ENCODE peak calls at places on chromosomes 2 and 18, in six cellular contexts. One of them, this sample, is unnamed.

GRCh38 chr2:149716687-149717086 is 129.1 kb upstream of the MMADHC start:
- DNase-seq in HepG2: no peak
- DNase-seq in HCT116: no peak
- DNase-seq in GM12878: no peak
- DNase-seq in SK-N-SH: no peak
- DNase-seq in H1: no peak
- DNase-seq in this sample: peak; percentile 2

GRCh38 chr18:45733535-45733934 is 9.6 kb downstream of the SLC14A1 start:
- DNase-seq in GM12878: no peak
- DNase-seq in HCT116: no peak
- DNase-seq in H1: peak; percentile 67
- DNase-seq in HepG2: no peak
- DNase-seq in SK-N-SH: no peak
- DNase-seq in this sample: no peak

GRCh38 chr18:21597616-21598015 is 2.9 kb downstream of the ESCO1 start:
- DNase-seq in GM12878: no peak
- DNase-seq in SK-N-SH: no peak
- DNase-seq in H1: no peak
- DNase-seq in HCT116: no peak
- DNase-seq in HepG2: no peak
- DNase-seq in this sample: no peak

GRCh38 chr2:41856946-41857345 is 190.9 kb upstream of the PKDCC start:
- DNase-seq in HepG2: no peak
- DNase-seq in HCT116: no peak
- DNase-seq in SK-N-SH: no peak
- DNase-seq in H1: no peak
- DNase-seq in GM12878: no peak
- DNase-seq in this sample: no peak

GRCh38 chr2:157059036-157059435 is 198.5 kb upstream of the GALNT5 start:
- DNase-seq in GM12878: no peak
- DNase-seq in HepG2: no peak
- DNase-seq in HCT116: no peak
- DNase-seq in H1: no peak
- DNase-seq in SK-N-SH: no peak
- DNase-seq in this sample: no peak

GRCh38 chr2:1010373-1011017 is 59.8 kb downstream of the SNTG2 start:
- DNase-seq in GM12878: no peak
- DNase-seq in H1: no peak
- DNase-seq in HepG2: no peak
- DNase-seq in SK-N-SH: peak; percentile 67
- DNase-seq in HCT116: no peak
- DNase-seq in this sample: no peak

GRCh38 chr18:35024965-35025364 is 16.2 kb upstream of the MAPRE2 start:
- DNase-seq in SK-N-SH: no peak
- DNase-seq in HepG2: peak; percentile 13
- DNase-seq in GM12878: no peak
- DNase-seq in HCT116: no peak
- DNase-seq in H1: no peak
- DNase-seq in this sample: peak; percentile 3

GRCh38 chr2:17104454-17104853 is 413.8 kb downstream of the RAD51AP2 start:
- DNase-seq in H1: no peak
- DNase-seq in GM12878: no peak
- DNase-seq in HCT116: no peak
- DNase-seq in HepG2: no peak
- DNase-seq in SK-N-SH: no peak
- DNase-seq in this sample: no peak

GRCh38 chr18:62437520-62438329 is 85.1 kb upstream of the ZCCHC2 start:
- DNase-seq in HCT116: no peak
- DNase-seq in GM12878: no peak
- DNase-seq in SK-N-SH: peak; percentile 39
- DNase-seq in HepG2: no peak
- DNase-seq in H1: no peak
- DNase-seq in this sample: no peak

GRCh38 chr2:240389302-240389805 is 46.1 kb upstream of the GPC1 start:
- DNase-seq in H1: no peak
- DNase-seq in HCT116: no peak
- DNase-seq in GM12878: no peak
- DNase-seq in SK-N-SH: no peak
- DNase-seq in HepG2: no peak
- DNase-seq in this sample: no peak

GRCh38 chr2:53442783-53443182 is 324.8 kb upstream of the CHAC2 start:
- DNase-seq in HepG2: no peak
- DNase-seq in HCT116: no peak
- DNase-seq in SK-N-SH: no peak
- DNase-seq in GM12878: no peak
- DNase-seq in H1: peak; percentile 60
- DNase-seq in this sample: no peak

GRCh38 chr2:69997296-69998184 is 36.1 kb upstream of the ASPRV1 start:
- DNase-seq in HepG2: no peak
- DNase-seq in HCT116: peak; percentile 57
- DNase-seq in SK-N-SH: no peak
- DNase-seq in GM12878: no peak
- DNase-seq in H1: no peak
- DNase-seq in this sample: peak; percentile 14

GRCh38 chr18:13619505-13620205 is 106.7 kb downstream of the FAM210A start:
- DNase-seq in SK-N-SH: no peak
- DNase-seq in HCT116: no peak
- DNase-seq in H1: no peak
- DNase-seq in HepG2: no peak
- DNase-seq in GM12878: no peak
- DNase-seq in this sample: no peak

GRCh38 chr18:7950380-7951143 is 383.4 kb downstream of the PTPRM start:
- DNase-seq in HCT116: peak; percentile 87
- DNase-seq in SK-N-SH: no peak
- DNase-seq in H1: no peak
- DNase-seq in HepG2: peak; percentile 20
- DNase-seq in GM12878: no peak
- DNase-seq in this sample: no peak

GRCh38 chr2:226677080-226677479 is 122.5 kb downstream of the IRS1 start:
- DNase-seq in HCT116: no peak
- DNase-seq in GM12878: no peak
- DNase-seq in H1: no peak
- DNase-seq in SK-N-SH: no peak
- DNase-seq in HepG2: no peak
- DNase-seq in this sample: no peak

GRCh38 chr2:172976076-172976579 is 99.5 kb upstream of the MAP3K20 start:
- DNase-seq in SK-N-SH: no peak
- DNase-seq in HCT116: no peak
- DNase-seq in HepG2: no peak
- DNase-seq in GM12878: no peak
- DNase-seq in H1: no peak
- DNase-seq in this sample: no peak

GRCh38 chr18:73669299-73669698 is 478.3 kb downstream of the FBXO15 start:
- DNase-seq in SK-N-SH: no peak
- DNase-seq in GM12878: no peak
- DNase-seq in H1: no peak
- DNase-seq in HepG2: no peak
- DNase-seq in HCT116: no peak
- DNase-seq in this sample: peak; percentile 29
- TF ChIP-seq JUND in SK-N-SH: no peak
- TF ChIP-seq JUND in GM12878: no peak
- TF ChIP-seq JUND in H1: no peak
- TF ChIP-seq JUND in HepG2: no peak
- TF ChIP-seq JUND in HCT116: no peak
- TF ChIP-seq JUND in this sample: no peak

DNA sequence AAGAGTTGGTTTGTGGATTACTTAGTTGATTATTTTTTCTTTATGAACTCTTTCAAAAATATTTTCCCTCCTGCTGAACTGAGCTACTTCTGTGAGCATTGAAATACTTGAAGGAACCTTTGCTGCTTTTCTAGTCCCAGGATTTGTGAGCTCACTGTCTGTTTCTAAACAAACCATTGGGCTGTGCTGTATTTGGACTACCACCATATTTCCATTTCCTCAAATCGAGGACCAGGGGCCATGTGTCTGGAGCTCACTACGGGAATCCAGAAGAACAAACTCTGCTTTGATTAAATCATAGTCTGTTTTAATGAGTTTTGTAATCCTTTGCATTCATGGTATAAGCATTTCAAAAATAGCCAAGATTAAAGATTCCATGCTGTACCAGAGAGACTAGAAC is 1.3 kb downstream of the MRPL33 start:
- DNase-seq in GM12878: no peak
- DNase-seq in H1: no peak
- DNase-seq in HepG2: no peak
- DNase-seq in HCT116: no peak
- DNase-seq in SK-N-SH: no peak
- DNase-seq in this sample: no peak
- TF ChIP-seq JUND in GM12878: no peak
- TF ChIP-seq JUND in H1: no peak
- TF ChIP-seq JUND in HepG2: no peak
- TF ChIP-seq JUND in HCT116: no peak
- TF ChIP-seq JUND in SK-N-SH: no peak
- TF ChIP-seq JUND in this sample: no peak

DNA sequence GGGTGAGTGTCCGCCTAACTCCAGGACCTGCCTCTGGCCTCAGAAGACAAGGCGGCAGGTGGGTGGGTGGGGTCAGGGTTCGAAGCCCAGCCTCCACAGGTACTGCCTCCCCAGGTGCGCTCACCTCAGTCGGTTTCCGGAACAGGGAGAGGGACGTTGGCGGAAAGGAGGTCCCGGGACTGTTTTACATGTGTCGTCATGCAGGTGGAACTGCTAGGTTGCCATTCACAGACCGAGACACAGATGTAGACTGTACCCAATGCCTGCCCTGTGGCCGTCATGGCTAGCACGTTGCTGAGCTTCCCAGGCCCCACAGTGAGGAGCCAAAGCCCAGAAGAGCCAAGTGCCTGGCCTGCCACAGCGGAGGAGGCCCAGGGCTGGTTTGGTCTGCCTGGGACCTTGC is 284.0 kb upstream of the HS6ST1 start:
- DNase-seq in GM12878: no peak
- DNase-seq in H1: no peak
- DNase-seq in HepG2: no peak
- DNase-seq in HCT116: no peak
- DNase-seq in SK-N-SH: no peak
- DNase-seq in this sample: no peak
- TF ChIP-seq JUND in GM12878: no peak
- TF ChIP-seq JUND in H1: no peak
- TF ChIP-seq JUND in HepG2: no peak
- TF ChIP-seq JUND in HCT116: no peak
- TF ChIP-seq JUND in SK-N-SH: no peak
- TF ChIP-seq JUND in this sample: no peak

GRCh38 chr2:74856004-74856578 is 22.2 kb downstream of the HK2 start:
- DNase-seq in SK-N-SH: no peak
- DNase-seq in HepG2: peak; percentile 90
- DNase-seq in H1: no peak
- DNase-seq in GM12878: no peak
- DNase-seq in HCT116: no peak
- DNase-seq in this sample: no peak
- TF ChIP-seq JUND in SK-N-SH: no peak
- TF ChIP-seq JUND in HepG2: no peak
- TF ChIP-seq JUND in H1: no peak
- TF ChIP-seq JUND in GM12878: no peak
- TF ChIP-seq JUND in HCT116: no peak
- TF ChIP-seq JUND in this sample: no peak

GRCh38 chr2:215868886-215869285 is 144.5 kb downstream of the MREG start:
- DNase-seq in GM12878: no peak
- DNase-seq in H1: no peak
- DNase-seq in SK-N-SH: no peak
- DNase-seq in HCT116: no peak
- DNase-seq in HepG2: no peak
- DNase-seq in this sample: no peak

GRCh38 chr2:215866594-215866993 is 146.8 kb downstream of the MREG start:
- DNase-seq in HepG2: no peak
- DNase-seq in GM12878: no peak
- DNase-seq in SK-N-SH: no peak
- DNase-seq in H1: no peak
- DNase-seq in HCT116: no peak
- DNase-seq in this sample: no peak

GRCh38 chr2:215874418-215874817 is 138.9 kb downstream of the MREG start:
- DNase-seq in GM12878: no peak
- DNase-seq in HepG2: no peak
- DNase-seq in SK-N-SH: no peak
- DNase-seq in HCT116: no peak
- DNase-seq in H1: no peak
- DNase-seq in this sample: no peak

GRCh38 chr2:215870088-215870490 is 143.3 kb downstream of the MREG start:
- DNase-seq in HCT116: peak; percentile 26
- DNase-seq in SK-N-SH: no peak
- DNase-seq in H1: no peak
- DNase-seq in HepG2: no peak
- DNase-seq in GM12878: no peak
- DNase-seq in this sample: no peak

DNA sequence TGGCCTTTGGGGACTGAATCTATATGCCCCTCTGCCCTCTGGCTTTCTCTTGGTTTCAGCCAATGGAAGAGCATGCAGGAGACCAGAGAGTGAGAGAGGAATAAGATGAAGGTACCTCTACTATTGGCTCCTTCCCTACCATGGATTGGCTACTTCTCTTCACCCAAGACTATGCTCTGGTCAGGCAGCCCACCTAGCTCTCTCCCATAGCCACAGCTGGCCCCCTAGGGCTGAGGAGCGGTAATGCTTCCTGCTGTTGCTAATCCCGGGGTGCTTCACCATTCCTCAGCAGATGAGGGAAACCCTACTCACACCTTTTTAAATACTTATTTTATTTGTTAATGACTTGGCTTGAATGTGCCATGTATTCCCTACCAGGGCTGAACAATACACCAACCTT is 142.4 kb downstream of the MREG start:
- DNase-seq in H1: peak; percentile 67
- DNase-seq in HepG2: peak; percentile 34
- DNase-seq in GM12878: no peak
- DNase-seq in SK-N-SH: peak; percentile 24
- DNase-seq in HCT116: peak; percentile 36
- DNase-seq in this sample: no peak
- TF ChIP-seq JUND in H1: no peak
- TF ChIP-seq JUND in HepG2: no peak
- TF ChIP-seq JUND in GM12878: no peak
- TF ChIP-seq JUND in SK-N-SH: no peak
- TF ChIP-seq JUND in HCT116: no peak
- TF ChIP-seq JUND in this sample: no peak

This sample was measured in T47D.